ENCODE peak calls at places on chromosomes 1 and 21, in four cellular contexts. G, A, C and D are unnamed samples.

GRCh38 chr1:223652436-223652901 is 13.0 kb downstream of the CAPN8 start:
- DNase-seq in G (no peak), A (no peak), C (peak; percentile 33), D (no peak)

GRCh38 chr1:97743129-97743528 is 177.7 kb downstream of the DPYD start:
- DNase-seq in G (no peak), A (no peak), C (peak; percentile 13), D (peak; percentile 1)

GRCh38 chr1:213830371-213830770 is 157.4 kb upstream of the PROX1 start:
- DNase-seq in G (no peak), A (no peak), C (no peak), D (no peak)

GRCh38 chr1:31875636-31876236 is 59.9 kb upstream of the SPOCD1 start:
- DNase-seq in G (no peak), A (no peak), C (no peak), D (no peak)

GRCh38 chr1:6515771-6516170 is 24.3 kb upstream of the PLEKHG5 start:
- DNase-seq in G (no peak), A (no peak), C (no peak), D (no peak)

GRCh38 chr1:30782361-30783243 is 25.0 kb upstream of the LAPTM5 start:
- DNase-seq in G (no peak), A (peak; percentile 68), C (peak; percentile 90), D (peak; percentile 53)

GRCh38 chr1:145885738-145886287 is at the start of gene ANKRD35:
- DNase-seq in G (no peak), A (peak; percentile 59), C (peak; percentile 96), D (peak; percentile 81)

GRCh38 chr1:20389551-20389950 is 96.5 kb downstream of the CAMK2N1 start:
- DNase-seq in G (no peak), A (no peak), C (no peak), D (no peak)

GRCh38 chr1:41014871-41015270 is 6.7 kb downstream of the SLFNL1 start:
- DNase-seq in G (no peak), A (no peak), C (no peak), D (no peak)

GRCh38 chr1:93506140-93506539 is 58.2 kb downstream of the FNBP1L start:
- DNase-seq in G (no peak), A (no peak), C (no peak), D (no peak)

GRCh38 chr1:41274827-41275519 is 32.9 kb upstream of the SCMH1 start:
- DNase-seq in G (no peak), A (no peak), C (no peak), D (no peak)

GRCh38 chr1:23451452-23451851 is 26.9 kb upstream of the TCEA3 start:
- DNase-seq in G (no peak), A (no peak), C (no peak), D (no peak)

GRCh38 chr1:41758490-41758889 is 160.2 kb downstream of the HIVEP3 start:
- DNase-seq in G (no peak), A (peak; percentile 71), C (no peak), D (no peak)

GRCh38 chr1:10257851-10258250 is 47.5 kb downstream of the KIF1B start:
- DNase-seq in G (no peak), A (peak; percentile 57), C (no peak), D (no peak)

GRCh38 chr21:37408464-37409193 is 42.1 kb downstream of the DYRK1A start:
- DNase-seq in G (no peak), A (no peak), C (no peak), D (no peak)

GRCh38 chr21:25467891-25468290 is 139.4 kb downstream of the MRPL39 start:
- DNase-seq in G (no peak), A (no peak), C (no peak), D (no peak)

GRCh38 chr1:236686815-236687160 is 489 bp downstream of the ACTN2 start:
- DNase-seq in G (no peak), A (no peak), C (peak; percentile 15), D (peak; percentile 13)

GRCh38 chr1:200306954-200307754 is 102.7 kb downstream of the ZNF281 start:
- DNase-seq in G (no peak), A (peak; percentile 55), C (peak; percentile 69), D (peak; percentile 13)

GRCh38 chr1:192439373-192440025 is 122.7 kb downstream of the RGS21 start:
- DNase-seq in G (no peak), A (no peak), C (no peak), D (no peak)

GRCh38 chr1:93447481-93448291 is at the start of gene FNBP1L:
- DNase-seq in G (no peak), A (peak; percentile 73), C (peak; percentile 98), D (peak; percentile 79)

GRCh38 chr1:182056596-182057366 is 4.7 kb downstream of the ZNF648 start:
- DNase-seq in G (no peak), A (no peak), C (peak; percentile 27), D (no peak)

GRCh38 chr1:243420369-243420768 is 164.5 kb downstream of the SDCCAG8 start:
- DNase-seq in G (no peak), A (no peak), C (no peak), D (no peak)